ENCODE peak calls at places on chromosome 1, in five cellular contexts. R is hepatocyte, H is neural progenitor cell, X is HFF-Myc, M is foreskin fibroblast. Y is an unnamed sample.

GRCh38 chr1:21289700-21290545 is at the start of gene ECE1:
- DNase-seq in R (peak; percentile 65), X (no peak), H (peak; percentile 76), M (peak; percentile 75), Y (no peak)

GRCh38 chr1:1298861-1299685 is 8.7 kb downstream of the ACAP3 start:
- DNase-seq in X (no peak), M (peak; percentile 45), H (peak; percentile 89), R (no peak), Y (no peak)

GRCh38 chr1:193479187-193479586 is 292.8 kb upstream of the B3GALT2 start:
- DNase-seq in X (no peak), M (no peak), R (no peak), H (no peak), Y (no peak)

GRCh38 chr1:92601044-92601443 is 114.3 kb upstream of the GFI1 start:
- DNase-seq in M (peak; percentile 27), H (no peak), R (no peak), X (peak; percentile 17), Y (no peak)

GRCh38 chr1:42679364-42679983 is 2.7 kb upstream of the YBX1 start:
- DNase-seq in R (no peak), H (no peak), M (peak; percentile 91), X (peak; percentile 54), Y (peak; percentile 66)

GRCh38 chr1:214473392-214473791 is 78.0 kb downstream of the PTPN14 start:
- DNase-seq in X (no peak), R (peak; percentile 49), M (peak; percentile 69), H (no peak), Y (peak; percentile 34)

GRCh38 chr1:191152776-191153175 is 675.1 kb upstream of the BRINP3 start:
- DNase-seq in X (no peak), R (no peak), H (no peak), M (no peak), Y (no peak)

GRCh38 chr1:117166076-117166475 is 44.5 kb upstream of the TRIM45 start:
- DNase-seq in M (peak; percentile 52), H (no peak), R (peak; percentile 35), X (no peak), Y (peak; percentile 63)

GRCh38 chr1:169586395-169587255 is at the start of gene F5:
- DNase-seq in R (peak; percentile 84), X (peak; percentile 10), M (peak; percentile 77), H (peak; percentile 85), Y (peak; percentile 10)

GRCh38 chr1:184210048-184210447 is 158.5 kb downstream of the TSEN15 start:
- DNase-seq in R (peak; percentile 19), H (no peak), X (peak; percentile 27), M (peak; percentile 64), Y (peak; percentile 46)

DNA sequence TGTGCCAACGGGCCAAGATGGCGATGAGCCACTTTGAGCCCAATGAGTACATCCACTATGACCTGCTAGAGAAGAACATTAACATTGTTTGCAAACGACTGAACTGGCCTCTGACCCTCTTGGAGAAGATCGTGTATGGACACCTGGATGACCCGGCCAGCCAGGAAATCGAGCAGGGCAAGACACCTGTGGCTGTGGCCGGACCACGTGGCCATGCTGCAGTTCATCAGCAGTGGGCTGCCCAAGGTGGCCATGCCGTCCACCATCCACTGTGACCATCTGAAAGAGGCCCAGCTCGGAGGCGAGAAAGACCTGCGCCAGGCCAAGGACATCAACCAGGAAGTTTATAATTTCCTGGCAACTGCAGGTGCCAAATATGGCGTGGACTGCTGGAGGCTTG is 32.2 kb upstream of the GPR137B start:
- DNase-seq in R (no peak), M (no peak), H (no peak), X (no peak), Y (no peak)
- H3K4me3 ChIP-seq in R (no peak overlapping the region), M (no peak overlapping the region), H (no peak overlapping the region), X (no peak overlapping the region), Y (no peak overlapping the region)

DNA sequence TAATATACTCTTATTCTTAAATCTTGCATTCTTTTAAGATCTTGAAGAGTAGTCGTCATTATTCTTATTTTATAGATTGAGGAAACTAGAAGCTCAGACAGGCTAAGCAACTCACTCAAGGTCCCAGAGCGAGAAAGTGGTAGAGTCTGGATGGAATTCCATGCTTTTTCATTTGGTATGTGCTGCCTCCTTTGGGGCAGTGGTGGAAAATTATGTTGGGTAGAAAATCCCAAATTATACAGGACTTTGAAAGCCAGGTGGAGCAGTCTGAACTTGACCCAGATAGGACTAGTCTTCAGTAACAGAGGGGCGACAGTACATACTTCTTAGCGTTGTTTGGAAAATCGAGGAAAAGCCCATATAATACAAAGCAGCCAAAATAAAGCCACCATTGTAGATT is 205.6 kb downstream of the ATG4C start:
- DNase-seq in X (no peak), M (no peak), H (no peak), R (no peak), Y (no peak)
- TF ChIP-seq CTCF in X (no peak), M (no peak), H (peak; percentile 25), R (peak; percentile 9), Y (no peak)

DNA sequence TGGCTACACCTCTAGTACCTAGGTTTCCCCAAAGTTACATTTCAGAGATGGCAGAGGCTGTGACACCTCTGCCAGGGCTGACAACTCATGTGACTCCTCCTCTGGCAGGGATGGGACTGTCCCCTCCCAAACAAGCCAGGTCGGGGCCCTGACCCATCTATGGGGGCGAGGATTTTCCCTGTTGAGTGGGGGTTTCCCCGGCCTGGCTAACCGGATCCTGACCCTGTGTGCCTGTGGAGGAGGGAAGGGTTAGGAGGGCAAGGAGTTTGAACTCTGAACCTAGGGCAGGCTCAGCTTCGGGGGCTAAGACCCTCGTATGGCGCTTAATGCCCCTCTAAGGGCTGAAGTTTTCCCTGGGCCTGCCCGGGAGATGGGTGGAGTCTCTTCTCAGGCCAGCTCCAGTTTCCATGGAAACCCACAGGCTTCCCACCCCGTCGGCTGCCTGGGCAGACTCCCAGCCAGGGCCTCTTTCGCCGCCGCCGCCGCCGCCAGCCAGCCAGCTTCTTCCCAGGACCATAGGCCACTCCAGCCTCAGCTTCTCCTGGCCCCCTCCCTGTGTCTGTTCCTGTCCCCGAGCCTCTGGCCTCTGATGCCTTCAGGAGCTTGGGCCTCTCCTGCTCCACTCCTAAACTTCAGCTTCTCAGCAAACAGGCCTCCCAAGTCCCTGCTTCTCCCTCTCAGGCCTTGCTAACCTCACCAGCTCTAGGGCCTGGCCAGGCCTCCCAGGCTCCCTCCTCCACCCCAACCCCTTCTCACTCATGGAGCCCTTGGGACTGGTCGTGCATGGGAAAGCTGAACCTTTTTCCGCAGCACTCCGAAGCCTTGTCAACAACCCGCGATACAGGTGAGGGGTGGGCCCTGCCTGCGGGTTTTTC is at the start of gene BTBD19:
- DNase-seq in X (no peak), H (peak; percentile 92), R (peak; percentile 95), M (peak; percentile 96), Y (no peak)
- H3K4me3 ChIP-seq in X (peak within 1 kb of the TSS; percentile 49), H (peak within 1 kb of the TSS; percentile 17), R (no peak within 1 kb of the TSS), M (peak within 1 kb of the TSS; percentile 63), Y (peak within 1 kb of the TSS; percentile 42)

GRCh38 chr1:87495147-87495546 is 166.5 kb downstream of the LMO4 start:
- DNase-seq in R (no peak), M (no peak), H (no peak), X (no peak), Y (no peak)
- TF ChIP-seq CTCF in R (no peak), M (no peak), H (no peak), X (no peak), Y (no peak)

GRCh38 chr1:161707503-161707902 is 474 bp downstream of the FCRLA start:
- DNase-seq in H (no peak), X (no peak), R (no peak), M (no peak), Y (no peak)
- H3K4me3 ChIP-seq in H (no peak overlapping the region), X (no peak overlapping the region), R (no peak overlapping the region), M (no peak overlapping the region), Y (no peak overlapping the region)

Y was measured in AG09309.